ENCODE peak calls at places on chromosomes 12 and 14, in seven cellular contexts. S is neuronal stem cell, K is mesenchymal stem cell, C is H9, R is IMR-90, G is H1, U is mesendoderm. Z is an unnamed sample.

GRCh38 chr14:32230695-32231280 is 27.7 kb upstream of the RNU6-8 start:
- DNase-seq in S (no peak), K (peak), C (no peak), R (peak), G (no peak), U (no peak), Z (no peak)

GRCh38 chr12:78887008-78887407 is 22.4 kb downstream of the SYT1 start:
- DNase-seq in S (no peak), K (peak), C (no peak), R (peak), G (no peak), U (peak), Z (no peak)

GRCh38 chr12:123149828-123150272 is 1.0 kb downstream of the PITPNM2 start:
- DNase-seq in S (no peak), K (no peak), C (no peak), R (no peak), G (no peak), U (no peak), Z (no peak)

GRCh38 chr12:93773122-93773871 is 96.1 kb downstream of the CRADD start:
- DNase-seq in S (no peak), K (peak), C (no peak), R (peak), G (no peak), U (no peak), Z (peak)

GRCh38 chr14:61569783-61570182 is 125.5 kb upstream of the HIF1A start:
- DNase-seq in S (no peak), K (peak), C (no peak), R (peak), G (no peak), U (no peak), Z (peak)

GRCh38 chr12:53430116-53430515 is 6.5 kb downstream of the AMHR2 start:
- DNase-seq in S (no peak), K (no peak), C (no peak), R (no peak), G (no peak), U (no peak), Z (no peak)

GRCh38 chr14:28382460-28383220 is 383.9 kb upstream of the FOXG1 start:
- DNase-seq in S (no peak), K (peak), C (no peak), R (no peak), G (no peak), U (peak), Z (peak)

GRCh38 chr14:52313903-52314481 is at the start of gene PTGER2:
- DNase-seq in S (peak), K (peak), C (peak), R (peak), G (no peak), U (peak), Z (peak)

GRCh38 chr12:126055521-126055920 is 990.3 kb downstream of the AACS start:
- DNase-seq in S (no peak), K (no peak), C (no peak), R (no peak), G (no peak), U (no peak), Z (no peak)

GRCh38 chr12:89657739-89658138 is 50.9 kb downstream of the ATP2B1 start:
- DNase-seq in S (no peak), K (no peak), C (no peak), R (no peak), G (no peak), U (no peak), Z (no peak)

GRCh38 chr12:75444444-75445136 is 36.0 kb upstream of the GLIPR1 start:
- DNase-seq in S (no peak), K (peak), C (no peak), R (peak), G (no peak), U (no peak), Z (peak)

GRCh38 chr14:102969060-102969791 is 46.8 kb downstream of the AMN start:
- DNase-seq in S (no peak), K (no peak), C (no peak), R (no peak), G (no peak), U (no peak), Z (no peak)

GRCh38 chr14:31068235-31068634 is 42.1 kb upstream of the STRN3 start:
- DNase-seq in S (no peak), K (peak), C (no peak), R (no peak), G (no peak), U (no peak), Z (no peak)

GRCh38 chr12:79255326-79255725 is 390.8 kb downstream of the SYT1 start:
- DNase-seq in S (no peak), K (no peak), C (no peak), R (peak), G (no peak), U (no peak), Z (no peak)

GRCh38 chr14:90301580-90302181 is 30.1 kb downstream of the NRDE2 start:
- DNase-seq in S (no peak), K (peak), C (no peak), R (peak), G (no peak), U (peak), Z (peak)

GRCh38 chr14:58662028-58662427 is 24.3 kb downstream of the DACT1 start:
- DNase-seq in S (no peak), K (no peak), C (no peak), R (no peak), G (no peak), U (no peak), Z (no peak)

GRCh38 chr12:43329381-43329780 is 222.6 kb downstream of the ADAMTS20 start:
- DNase-seq in S (no peak), K (no peak), C (no peak), R (peak), G (no peak), U (no peak), Z (no peak)

GRCh38 chr12:43325786-43326185 is 226.2 kb downstream of the ADAMTS20 start:
- DNase-seq in S (no peak), K (no peak), C (no peak), R (no peak), G (no peak), U (no peak), Z (no peak)
- H3K18ac ChIP-seq in S (no peak), K (no peak), C (no peak), R (peak), G (no peak), U (no peak), Z (no peak)

DNA sequence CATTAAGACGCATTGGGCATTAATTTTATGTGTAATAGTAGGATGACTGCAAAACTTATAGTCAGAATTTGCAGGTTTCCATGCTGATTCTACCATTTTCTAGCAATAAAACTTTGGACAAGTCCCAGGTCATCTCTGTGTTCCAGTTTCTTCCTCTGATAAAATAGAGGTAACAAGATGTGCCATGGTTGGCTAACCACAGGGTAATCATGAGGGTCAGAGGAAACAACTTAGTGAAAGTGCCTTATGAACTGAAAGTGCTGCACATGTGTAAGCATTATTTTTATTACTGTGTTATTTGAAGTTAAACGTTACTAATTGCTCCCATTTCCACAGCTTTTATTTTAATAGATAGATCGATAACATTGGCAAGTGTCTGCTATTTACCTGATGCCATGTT is 21.1 kb downstream of the SMCO2 start:
- DNase-seq in S (no peak), K (no peak), C (no peak), R (no peak), G (no peak), U (no peak), Z (no peak)
- H3K18ac ChIP-seq in S (no peak), K (no peak), C (no peak), R (no peak), G (no peak), U (no peak), Z (no peak)

GRCh38 chr12:57782608-57783465 is at the start of gene TSFM:
- DNase-seq in S (peak), K (peak), C (peak), R (peak), G (peak), U (peak), Z (peak)
- H3K18ac ChIP-seq in S (peak), K (peak), C (no peak), R (no peak), G (peak), U (no peak), Z (peak)

GRCh38 chr12:42237853-42238239 is 202 bp downstream of the YAF2 start:
- DNase-seq in S (no peak), K (no peak), C (no peak), R (no peak), G (no peak), U (no peak), Z (no peak)
- H3K18ac ChIP-seq in S (peak), K (peak), C (no peak), R (no peak), G (no peak), U (peak), Z (peak)